ENCODE peak calls at places on chromosome 2, in five cellular contexts. D is IMR-90, F is neuronal stem cell, R is mesendoderm, B is mesenchymal stem cell. G is an unnamed sample.

GRCh38 chr2:81987370-81987769 is 1682.8 kb upstream of the LRRTM1 start:
- DNase-seq in R (no peak), B (no peak), D (no peak), F (no peak), G (no peak)

GRCh38 chr2:206158563-206159345 is 490 bp downstream of the NDUFS1 start:
- DNase-seq in B (peak; percentile 65), R (peak; percentile 41), F (no peak), D (peak; percentile 31), G (no peak)

GRCh38 chr2:136909777-136910176 is 144.4 kb downstream of the THSD7B start:
- DNase-seq in B (no peak), D (no peak), F (no peak), R (peak; percentile 53), G (no peak)

GRCh38 chr2:47257837-47258436 is 102.8 kb upstream of the STPG4 start:
- DNase-seq in F (no peak), B (no peak), R (no peak), D (no peak), G (no peak)

GRCh38 chr2:57842531-57842930 is 204.1 kb upstream of the VRK2 start:
- DNase-seq in B (peak; percentile 8), D (peak; percentile 17), R (no peak), F (no peak), G (no peak)

GRCh38 chr2:136764397-136765255 is 719 bp upstream of the THSD7B start:
- DNase-seq in R (peak; percentile 60), F (peak; percentile 12), D (no peak), B (no peak), G (peak; percentile 79)

GRCh38 chr2:191109888-191110287 is 40.9 kb downstream of the STAT4 start:
- DNase-seq in R (no peak), F (no peak), D (no peak), B (peak; percentile 35), G (no peak)

GRCh38 chr2:226618875-226619605 is 180.6 kb downstream of the IRS1 start:
- DNase-seq in B (no peak), D (peak; percentile 33), F (no peak), R (no peak), G (no peak)

DNA sequence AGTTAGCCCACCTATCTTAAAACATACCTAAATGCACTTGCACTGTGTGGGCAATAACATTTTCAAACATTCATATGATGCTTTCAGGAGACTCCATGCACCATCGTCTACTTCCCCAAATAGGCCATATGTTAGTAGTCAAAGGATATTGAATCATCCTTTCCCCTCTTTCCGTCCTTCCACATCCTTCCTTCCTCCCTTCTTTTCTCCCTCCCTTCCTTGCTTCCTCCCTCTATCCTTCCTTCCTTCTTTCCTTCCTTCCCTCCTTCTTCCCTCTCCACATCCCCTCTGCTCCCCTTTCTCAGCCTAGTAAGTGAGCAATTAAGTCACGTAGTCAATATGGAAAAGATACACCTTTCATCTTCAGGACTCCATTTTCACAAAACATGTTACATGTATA is 73.8 kb downstream of the ZEB2 start:
- DNase-seq in F (no peak), B (no peak), R (no peak), D (no peak), G (no peak)
- H2BK15ac ChIP-seq in F (no peak overlapping the region), B (no peak overlapping the region), R (no peak overlapping the region), D (no peak overlapping the region), G (no peak overlapping the region)

GRCh38 chr2:84799772-84800171 is 81.1 kb downstream of the TRABD2A start:
- DNase-seq in F (no peak), R (no peak), B (no peak), D (no peak), G (no peak)

GRCh38 chr2:84796798-84797197 is 84.1 kb downstream of the TRABD2A start:
- DNase-seq in R (no peak), D (no peak), F (no peak), B (no peak), G (no peak)

GRCh38 chr2:84793641-84794040 is 87.2 kb downstream of the TRABD2A start:
- DNase-seq in D (no peak), F (no peak), R (no peak), B (no peak), G (no peak)

GRCh38 chr2:84800194-84800805 is 80.6 kb downstream of the TRABD2A start:
- DNase-seq in B (no peak), R (no peak), D (no peak), F (no peak), G (no peak)

GRCh38 chr2:84797271-84797670 is 83.6 kb downstream of the TRABD2A start:
- DNase-seq in D (no peak), R (no peak), F (no peak), B (no peak), G (no peak)
- H3K4me2 ChIP-seq in D (no peak overlapping the region), R (no peak overlapping the region), F (no peak overlapping the region), B (no peak overlapping the region), G (no peak overlapping the region)

GRCh38 chr2:26756337-26756736 is 7.7 kb upstream of the SLC35F6 start:
- DNase-seq in D (no peak), R (peak; percentile 67), B (no peak), F (no peak), G (no peak)

GRCh38 chr2:26758790-26759321 is 5.2 kb upstream of the SLC35F6 start:
- DNase-seq in R (no peak), B (peak; percentile 61), F (no peak), D (peak; percentile 39), G (no peak)

GRCh38 chr2:26754972-26755670 is 9.0 kb upstream of the SLC35F6 start:
- DNase-seq in F (no peak), R (peak; percentile 57), B (no peak), D (no peak), G (no peak)

GRCh38 chr2:26759845-26760244 is 4.2 kb upstream of the SLC35F6 start:
- DNase-seq in R (no peak), B (no peak), D (no peak), F (no peak), G (no peak)

DNA sequence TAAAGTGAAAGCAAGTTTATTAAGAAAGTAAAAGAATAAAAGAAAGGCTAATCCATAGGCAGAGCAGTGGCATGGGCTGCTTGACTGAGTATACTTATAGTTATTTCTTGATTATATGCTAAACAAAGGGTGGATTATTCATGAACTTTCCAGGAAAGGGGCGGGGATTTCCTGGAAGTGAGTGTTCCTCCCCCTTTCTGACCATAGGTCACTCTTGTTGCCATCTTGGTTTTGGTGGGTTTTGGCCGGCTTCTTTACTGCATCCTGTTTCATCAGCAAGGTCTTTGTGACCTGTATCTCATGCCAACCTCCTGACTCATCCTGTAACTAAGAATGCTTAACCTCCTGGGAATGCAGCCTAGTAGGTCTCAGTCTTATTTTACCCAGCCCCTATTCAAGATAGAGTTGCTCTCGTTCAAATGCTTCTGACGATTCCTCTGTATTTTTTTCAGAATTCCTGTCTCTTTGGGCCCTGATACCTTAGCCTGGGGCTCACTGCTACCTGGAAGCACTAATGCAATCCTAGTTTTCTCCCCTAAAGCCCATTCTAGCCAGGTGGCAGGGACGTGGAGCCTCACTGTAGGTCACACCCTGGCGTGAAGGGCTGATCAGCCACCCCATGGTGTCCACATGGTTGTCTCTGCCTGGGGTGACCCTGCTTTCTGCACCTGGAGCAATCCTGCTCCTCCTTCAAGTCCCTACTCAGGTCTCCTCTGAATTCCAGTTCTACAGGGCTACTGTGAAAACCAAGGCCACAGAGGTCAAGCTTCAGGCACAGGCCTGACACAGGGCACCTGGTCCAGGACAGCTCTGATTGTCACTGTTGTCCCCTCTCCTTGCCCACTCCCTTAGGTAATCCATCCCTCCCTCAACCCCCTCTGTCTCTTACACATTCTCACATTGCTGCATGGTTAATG is 6.0 kb upstream of the SLC35F6 start:
- DNase-seq in B (peak; percentile 97), R (peak; percentile 99), F (no peak), D (peak; percentile 99), G (peak; percentile 85)
- H2BK15ac ChIP-seq in B (peak overlapping the region; percentile 92), R (no peak overlapping the region), F (no peak overlapping the region), D (peak overlapping the region; percentile 99), G (no peak overlapping the region)

GRCh38 chr2:17306219-17306618 is 212.0 kb downstream of the RAD51AP2 start:
- DNase-seq in R (no peak), B (no peak), F (no peak), D (no peak), G (no peak)
- H3K4me2 ChIP-seq in R (no peak overlapping the region), B (no peak overlapping the region), F (no peak overlapping the region), D (no peak overlapping the region), G (no peak overlapping the region)

GRCh38 chr2:84827978-84828575 is 52.8 kb downstream of the TRABD2A start:
- DNase-seq in R (no peak), F (no peak), B (no peak), D (no peak), G (no peak)

GRCh38 chr2:84832772-84833461 is 48.0 kb downstream of the TRABD2A start:
- DNase-seq in B (no peak), R (peak; percentile 62), D (peak; percentile 17), F (no peak), G (no peak)

GRCh38 chr2:84830095-84830494 is 50.8 kb downstream of the TRABD2A start:
- DNase-seq in F (no peak), D (no peak), R (peak; percentile 68), B (no peak), G (peak; percentile 67)

GRCh38 chr2:84830758-84831500 is 50.0 kb downstream of the TRABD2A start:
- DNase-seq in B (no peak), R (no peak), D (no peak), F (no peak), G (no peak)

DNA sequence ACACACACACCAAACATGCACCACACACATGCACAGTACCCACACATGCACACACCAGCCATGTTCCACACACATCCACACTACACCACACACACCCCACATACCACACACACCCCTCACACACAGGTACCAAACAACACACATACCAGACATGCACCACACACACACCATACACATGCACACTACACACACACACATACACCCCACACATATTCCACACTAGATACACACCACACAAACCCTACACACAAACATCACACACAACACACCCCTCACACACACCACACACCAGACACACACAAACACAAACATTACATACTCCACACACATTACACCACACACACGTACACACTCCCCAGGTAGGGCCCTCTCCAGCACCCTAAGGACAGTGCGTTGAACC is 51.2 kb downstream of the TRABD2A start:
- DNase-seq in B (no peak), F (no peak), D (no peak), R (no peak), G (no peak)
- H2BK15ac ChIP-seq in B (no peak overlapping the region), F (peak overlapping the region; percentile 75), D (no peak overlapping the region), R (no peak overlapping the region), G (no peak overlapping the region)

DNA sequence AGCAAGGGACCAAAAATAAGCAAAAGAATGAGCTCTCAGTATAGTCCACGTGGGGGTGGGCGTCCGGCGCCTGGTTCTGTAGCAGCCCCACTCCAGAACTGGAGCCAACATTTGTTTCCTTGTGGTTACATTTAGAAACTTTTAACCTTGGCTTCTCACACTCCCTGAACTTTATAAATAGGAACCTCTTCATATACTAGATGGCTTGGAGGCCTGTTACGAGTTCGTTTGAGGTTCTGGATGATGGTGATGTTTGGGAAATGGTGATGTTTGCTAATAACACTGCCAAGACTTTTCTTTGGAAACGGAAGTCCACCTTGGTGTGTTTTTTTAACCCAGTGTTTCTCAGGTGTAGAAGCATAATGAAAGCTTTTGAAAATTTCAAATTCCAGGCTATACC is 136.5 kb downstream of the FMNL2 start:
- DNase-seq in F (no peak), R (no peak), D (no peak), B (no peak), G (no peak)
- H3K4me2 ChIP-seq in F (no peak overlapping the region), R (no peak overlapping the region), D (no peak overlapping the region), B (no peak overlapping the region), G (no peak overlapping the region)

GRCh38 chr2:44086639-44087036 is 82.0 kb upstream of the PPM1B start:
- DNase-seq in R (peak; percentile 42), B (no peak), F (no peak), D (no peak), G (peak; percentile 39)
- H2BK15ac ChIP-seq in R (no peak overlapping the region), B (no peak overlapping the region), F (no peak overlapping the region), D (no peak overlapping the region), G (no peak overlapping the region)

DNA sequence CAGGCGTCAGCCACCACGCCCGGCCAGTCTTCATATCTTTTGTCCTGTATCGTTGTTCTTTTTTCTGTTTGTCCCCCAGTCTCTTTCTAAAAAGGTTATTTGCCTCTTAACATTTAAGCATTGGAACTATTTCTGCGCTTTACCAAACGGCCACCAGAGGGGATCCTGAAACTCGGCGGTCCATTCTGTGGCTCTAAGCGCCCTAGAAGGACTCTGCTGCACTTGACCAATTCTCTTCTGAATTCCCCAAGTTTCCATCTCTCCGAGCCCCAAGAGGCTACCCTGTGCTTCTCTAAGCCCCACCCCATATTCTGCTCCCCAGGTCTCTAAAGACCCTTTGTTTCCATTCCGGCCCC is 33.1 kb upstream of the REG3G start:
- DNase-seq in R (peak; percentile 72), B (peak; percentile 36), D (no peak), F (peak; percentile 27), G (peak; percentile 64)
- H3K4me2 ChIP-seq in R (peak overlapping the region; percentile 71), B (no peak overlapping the region), D (no peak overlapping the region), F (peak overlapping the region; percentile 89), G (peak overlapping the region; percentile 85)